ENCODE peak calls at places on chromosomes 2 and 18, in eight cellular contexts. One of them, this sample, is unnamed.

GRCh38 chr2:120766758-120767351 is 31.2 kb downstream of the GLI2 start:
- DNase-seq in lower lobe of right lung: peak
- DNase-seq in effector memory CD8-positive, alpha-beta T cell: no peak
- DNase-seq in RWPE1: no peak
- DNase-seq in H7: peak
- DNase-seq in spleen: peak
- DNase-seq in AG20443: no peak
- DNase-seq in heart left ventricle: no peak
- DNase-seq in this sample: no peak

GRCh38 chr18:35172009-35172408 is 68.8 kb upstream of the ZNF397 start:
- DNase-seq in AG20443: no peak
- DNase-seq in spleen: no peak
- DNase-seq in heart left ventricle: no peak
- DNase-seq in H7: no peak
- DNase-seq in effector memory CD8-positive, alpha-beta T cell: no peak
- DNase-seq in lower lobe of right lung: no peak
- DNase-seq in RWPE1: no peak
- DNase-seq in this sample: no peak

GRCh38 chr2:240644859-240645301 is 19.6 kb downstream of the GPR35 start:
- DNase-seq in H7: peak
- DNase-seq in RWPE1: no peak
- DNase-seq in AG20443: peak
- DNase-seq in heart left ventricle: no peak
- DNase-seq in effector memory CD8-positive, alpha-beta T cell: no peak
- DNase-seq in lower lobe of right lung: no peak
- DNase-seq in spleen: no peak
- DNase-seq in this sample: no peak

GRCh38 chr2:201908901-201909300 is 102.6 kb downstream of the CDK15 start:
- DNase-seq in lower lobe of right lung: no peak
- DNase-seq in RWPE1: no peak
- DNase-seq in effector memory CD8-positive, alpha-beta T cell: no peak
- DNase-seq in heart left ventricle: no peak
- DNase-seq in H7: no peak
- DNase-seq in spleen: no peak
- DNase-seq in AG20443: no peak
- DNase-seq in this sample: no peak

GRCh38 chr2:141534671-141535359 is 596.0 kb downstream of the LRP1B start:
- DNase-seq in effector memory CD8-positive, alpha-beta T cell: no peak
- DNase-seq in spleen: no peak
- DNase-seq in RWPE1: no peak
- DNase-seq in lower lobe of right lung: no peak
- DNase-seq in H7: no peak
- DNase-seq in heart left ventricle: no peak
- DNase-seq in AG20443: no peak
- DNase-seq in this sample: no peak

GRCh38 chr2:86037795-86038192 is 67.9 kb downstream of the POLR1A start:
- DNase-seq in spleen: peak
- DNase-seq in heart left ventricle: no peak
- DNase-seq in H7: no peak
- DNase-seq in lower lobe of right lung: no peak
- DNase-seq in RWPE1: no peak
- DNase-seq in effector memory CD8-positive, alpha-beta T cell: no peak
- DNase-seq in AG20443: no peak
- DNase-seq in this sample: no peak

GRCh38 chr2:163266772-163267171 is 428.2 kb upstream of the KCNH7 start:
- DNase-seq in AG20443: peak
- DNase-seq in RWPE1: peak
- DNase-seq in heart left ventricle: no peak
- DNase-seq in H7: no peak
- DNase-seq in lower lobe of right lung: no peak
- DNase-seq in spleen: no peak
- DNase-seq in effector memory CD8-positive, alpha-beta T cell: no peak
- DNase-seq in this sample: peak

GRCh38 chr18:68267583-68267982 is 447.3 kb downstream of the TMX3 start:
- DNase-seq in spleen: no peak
- DNase-seq in heart left ventricle: no peak
- DNase-seq in RWPE1: peak
- DNase-seq in effector memory CD8-positive, alpha-beta T cell: no peak
- DNase-seq in H7: no peak
- DNase-seq in AG20443: peak
- DNase-seq in lower lobe of right lung: no peak
- DNase-seq in this sample: no peak

GRCh38 chr18:58618822-58619553 is 9.9 kb downstream of the ALPK2 start:
- DNase-seq in AG20443: no peak
- DNase-seq in RWPE1: no peak
- DNase-seq in spleen: no peak
- DNase-seq in heart left ventricle: no peak
- DNase-seq in H7: no peak
- DNase-seq in effector memory CD8-positive, alpha-beta T cell: no peak
- DNase-seq in lower lobe of right lung: no peak
- DNase-seq in this sample: no peak

GRCh38 chr2:85707304-85707703 is 13.1 kb downstream of the GNLY start:
- DNase-seq in lower lobe of right lung: no peak
- DNase-seq in H7: peak
- DNase-seq in heart left ventricle: no peak
- DNase-seq in effector memory CD8-positive, alpha-beta T cell: peak
- DNase-seq in RWPE1: peak
- DNase-seq in AG20443: peak
- DNase-seq in spleen: no peak
- DNase-seq in this sample: peak

GRCh38 chr2:155958834-155959233 is 373.7 kb downstream of the NR4A2 start:
- DNase-seq in H7: no peak
- DNase-seq in AG20443: no peak
- DNase-seq in effector memory CD8-positive, alpha-beta T cell: no peak
- DNase-seq in heart left ventricle: no peak
- DNase-seq in spleen: no peak
- DNase-seq in RWPE1: no peak
- DNase-seq in lower lobe of right lung: no peak
- DNase-seq in this sample: no peak

GRCh38 chr2:28185881-28186280 is 206.8 kb upstream of the FOSL2 start:
- DNase-seq in lower lobe of right lung: no peak
- DNase-seq in spleen: no peak
- DNase-seq in effector memory CD8-positive, alpha-beta T cell: no peak
- DNase-seq in H7: no peak
- DNase-seq in AG20443: no peak
- DNase-seq in heart left ventricle: no peak
- DNase-seq in RWPE1: no peak
- DNase-seq in this sample: no peak

GRCh38 chr2:108917078-108917440 is 72.0 kb downstream of the EDAR start:
- DNase-seq in effector memory CD8-positive, alpha-beta T cell: no peak
- DNase-seq in lower lobe of right lung: no peak
- DNase-seq in RWPE1: no peak
- DNase-seq in H7: no peak
- DNase-seq in spleen: peak
- DNase-seq in AG20443: peak
- DNase-seq in heart left ventricle: no peak
- DNase-seq in this sample: no peak

GRCh38 chr18:31722369-31722957 is 38.1 kb upstream of the B4GALT6 start:
- DNase-seq in heart left ventricle: peak
- DNase-seq in spleen: peak
- DNase-seq in H7: peak
- DNase-seq in effector memory CD8-positive, alpha-beta T cell: peak
- DNase-seq in AG20443: peak
- DNase-seq in RWPE1: peak
- DNase-seq in lower lobe of right lung: peak
- DNase-seq in this sample: peak

GRCh38 chr2:219029829-219030165 is 11.5 kb downstream of the CFAP65 start:
- DNase-seq in RWPE1: peak
- DNase-seq in H7: peak
- DNase-seq in spleen: peak
- DNase-seq in AG20443: peak
- DNase-seq in heart left ventricle: peak
- DNase-seq in lower lobe of right lung: peak
- DNase-seq in effector memory CD8-positive, alpha-beta T cell: peak
- DNase-seq in this sample: peak

GRCh38 chr2:164706522-164706921 is 85.2 kb upstream of the GRB14 start:
- DNase-seq in H7: no peak
- DNase-seq in RWPE1: peak
- DNase-seq in lower lobe of right lung: no peak
- DNase-seq in spleen: no peak
- DNase-seq in heart left ventricle: no peak
- DNase-seq in AG20443: peak
- DNase-seq in effector memory CD8-positive, alpha-beta T cell: no peak
- DNase-seq in this sample: no peak

GRCh38 chr2:186064507-186064906 is 325.9 kb downstream of the FSIP2 start:
- DNase-seq in effector memory CD8-positive, alpha-beta T cell: no peak
- DNase-seq in H7: no peak
- DNase-seq in lower lobe of right lung: no peak
- DNase-seq in spleen: no peak
- DNase-seq in RWPE1: no peak
- DNase-seq in heart left ventricle: no peak
- DNase-seq in AG20443: no peak
- DNase-seq in this sample: no peak

GRCh38 chr2:217918220-217919024 is 84.4 kb downstream of the TNS1 start:
- DNase-seq in RWPE1: no peak
- DNase-seq in H7: peak
- DNase-seq in effector memory CD8-positive, alpha-beta T cell: no peak
- DNase-seq in spleen: no peak
- DNase-seq in heart left ventricle: peak
- DNase-seq in AG20443: no peak
- DNase-seq in lower lobe of right lung: no peak
- DNase-seq in this sample: no peak

GRCh38 chr2:230873670-230874401 is 9.1 kb downstream of the ITM2C start:
- DNase-seq in AG20443: no peak
- DNase-seq in spleen: peak
- DNase-seq in lower lobe of right lung: no peak
- DNase-seq in effector memory CD8-positive, alpha-beta T cell: no peak
- DNase-seq in heart left ventricle: no peak
- DNase-seq in H7: no peak
- DNase-seq in RWPE1: no peak
- DNase-seq in this sample: no peak

GRCh38 chr2:229419158-229419557 is 148.1 kb upstream of the PID1 start:
- DNase-seq in effector memory CD8-positive, alpha-beta T cell: no peak
- DNase-seq in spleen: no peak
- DNase-seq in lower lobe of right lung: no peak
- DNase-seq in heart left ventricle: no peak
- DNase-seq in RWPE1: no peak
- DNase-seq in H7: no peak
- DNase-seq in AG20443: no peak
- DNase-seq in this sample: no peak

GRCh38 chr2:190999058-190999457 is 14.9 kb downstream of the STAT1 start:
- DNase-seq in H7: no peak
- DNase-seq in effector memory CD8-positive, alpha-beta T cell: no peak
- DNase-seq in spleen: no peak
- DNase-seq in lower lobe of right lung: no peak
- DNase-seq in heart left ventricle: no peak
- DNase-seq in RWPE1: no peak
- DNase-seq in AG20443: no peak
- DNase-seq in this sample: no peak

GRCh38 chr2:232658217-232658785 is 24.9 kb downstream of the EFHD1 start:
- DNase-seq in spleen: no peak
- DNase-seq in effector memory CD8-positive, alpha-beta T cell: no peak
- DNase-seq in lower lobe of right lung: no peak
- DNase-seq in RWPE1: no peak
- DNase-seq in heart left ventricle: no peak
- DNase-seq in AG20443: peak
- DNase-seq in H7: peak
- DNase-seq in this sample: no peak

GRCh38 chr18:74373428-74373827 is 57.8 kb downstream of the C18orf63 start:
- DNase-seq in AG20443: no peak
- DNase-seq in lower lobe of right lung: no peak
- DNase-seq in effector memory CD8-positive, alpha-beta T cell: peak
- DNase-seq in spleen: no peak
- DNase-seq in heart left ventricle: no peak
- DNase-seq in H7: no peak
- DNase-seq in RWPE1: no peak
- DNase-seq in this sample: no peak

GRCh38 chr18:10057808-10058791 is 144.3 kb downstream of the VAPA start:
- DNase-seq in AG20443: peak
- DNase-seq in spleen: no peak
- DNase-seq in lower lobe of right lung: no peak
- DNase-seq in RWPE1: peak
- DNase-seq in effector memory CD8-positive, alpha-beta T cell: no peak
- DNase-seq in heart left ventricle: no peak
- DNase-seq in H7: no peak
- DNase-seq in this sample: peak

GRCh38 chr2:21330786-21331391 is 207.1 kb downstream of the TDRD15 start:
- DNase-seq in AG20443: no peak
- DNase-seq in heart left ventricle: no peak
- DNase-seq in effector memory CD8-positive, alpha-beta T cell: no peak
- DNase-seq in lower lobe of right lung: no peak
- DNase-seq in RWPE1: no peak
- DNase-seq in H7: no peak
- DNase-seq in spleen: no peak
- DNase-seq in this sample: no peak

GRCh38 chr2:240224676-240225075 is 84.2 kb upstream of the OTOS start:
- DNase-seq in spleen: no peak
- DNase-seq in RWPE1: no peak
- DNase-seq in heart left ventricle: no peak
- DNase-seq in effector memory CD8-positive, alpha-beta T cell: no peak
- DNase-seq in lower lobe of right lung: no peak
- DNase-seq in H7: no peak
- DNase-seq in AG20443: peak
- DNase-seq in this sample: no peak

GRCh38 chr2:14257801-14258507 is 374.6 kb upstream of the LRATD1 start:
- DNase-seq in lower lobe of right lung: no peak
- DNase-seq in heart left ventricle: no peak
- DNase-seq in effector memory CD8-positive, alpha-beta T cell: no peak
- DNase-seq in spleen: no peak
- DNase-seq in AG20443: no peak
- DNase-seq in H7: no peak
- DNase-seq in RWPE1: no peak
- DNase-seq in this sample: no peak

GRCh38 chr2:104406273-104406726 is 447.6 kb upstream of the POU3F3 start:
- DNase-seq in effector memory CD8-positive, alpha-beta T cell: no peak
- DNase-seq in lower lobe of right lung: no peak
- DNase-seq in spleen: no peak
- DNase-seq in RWPE1: no peak
- DNase-seq in heart left ventricle: no peak
- DNase-seq in H7: no peak
- DNase-seq in AG20443: no peak
- DNase-seq in this sample: peak

GRCh38 chr2:238569415-238570195 is 142.9 kb downstream of the ASB1 start:
- DNase-seq in effector memory CD8-positive, alpha-beta T cell: no peak
- DNase-seq in AG20443: peak
- DNase-seq in H7: peak
- DNase-seq in heart left ventricle: peak
- DNase-seq in lower lobe of right lung: peak
- DNase-seq in spleen: peak
- DNase-seq in RWPE1: no peak
- DNase-seq in this sample: no peak

GRCh38 chr2:170905864-170906263 is 23.2 kb upstream of the GORASP2 start:
- DNase-seq in heart left ventricle: no peak
- DNase-seq in spleen: no peak
- DNase-seq in lower lobe of right lung: no peak
- DNase-seq in effector memory CD8-positive, alpha-beta T cell: no peak
- DNase-seq in RWPE1: no peak
- DNase-seq in AG20443: no peak
- DNase-seq in H7: peak
- DNase-seq in this sample: no peak

GRCh38 chr2:200905618-200906296 is 16.6 kb downstream of the NIF3L1 start:
- DNase-seq in RWPE1: peak
- DNase-seq in spleen: peak
- DNase-seq in lower lobe of right lung: peak
- DNase-seq in heart left ventricle: peak
- DNase-seq in effector memory CD8-positive, alpha-beta T cell: peak
- DNase-seq in AG20443: peak
- DNase-seq in H7: peak
- DNase-seq in this sample: peak

GRCh38 chr18:12993439-12993838 is 2.3 kb downstream of the CEP192 start:
- DNase-seq in H7: no peak
- DNase-seq in lower lobe of right lung: no peak
- DNase-seq in RWPE1: no peak
- DNase-seq in AG20443: no peak
- DNase-seq in effector memory CD8-positive, alpha-beta T cell: no peak
- DNase-seq in heart left ventricle: no peak
- DNase-seq in spleen: no peak
- DNase-seq in this sample: no peak

GRCh38 chr2:20217041-20217970 is 7.6 kb downstream of the SDC1 start:
- DNase-seq in RWPE1: peak
- DNase-seq in spleen: peak
- DNase-seq in heart left ventricle: no peak
- DNase-seq in effector memory CD8-positive, alpha-beta T cell: no peak
- DNase-seq in lower lobe of right lung: peak
- DNase-seq in H7: no peak
- DNase-seq in AG20443: no peak
- DNase-seq in this sample: peak